ENCODE peak calls at places on chromosomes 5 and 9, in five cellular contexts. W, P, M, I and C are unnamed samples.

GRCh38 chr5:150113047-150113744 is 26.8 kb upstream of the CSF1R start:
- DNase-seq in P (peak; percentile 72), M (no peak), W (no peak), I (no peak), C (no peak)

GRCh38 chr9:120983259-120983837 is 56.8 kb upstream of the TRAF1 start:
- DNase-seq in M (no peak), P (no peak), I (no peak), W (no peak), C (no peak)

GRCh38 chr9:100498592-100498991 is 25.6 kb downstream of the TMEFF1 start:
- DNase-seq in W (no peak), I (no peak), M (no peak), P (no peak), C (no peak)

GRCh38 chr9:93319301-93319991 is 132.0 kb upstream of the FAM120A start:
- DNase-seq in W (no peak), I (no peak), P (no peak), M (no peak), C (no peak)

GRCh38 chr9:86036555-86036954 is 62.8 kb downstream of the GOLM1 start:
- DNase-seq in I (no peak), M (no peak), P (no peak), W (no peak), C (no peak)

GRCh38 chr5:128284236-128284635 is 200.7 kb downstream of the SLC12A2 start:
- DNase-seq in M (no peak), W (no peak), P (no peak), I (no peak), C (no peak)

GRCh38 chr9:121537283-121537682 is 37.6 kb upstream of the GGTA1 start:
- DNase-seq in P (peak; percentile 35), I (no peak), M (no peak), W (no peak), C (no peak)

GRCh38 chr5:30279237-30279636 is 914.2 kb upstream of the CDH6 start:
- DNase-seq in I (peak; percentile 6), M (no peak), P (peak; percentile 37), W (no peak), C (peak; percentile 8)

GRCh38 chr5:73387630-73388370 is 60.8 kb downstream of the FOXD1 start:
- DNase-seq in I (no peak), P (no peak), W (no peak), M (no peak), C (no peak)

GRCh38 chr9:114516913-114517312 is 11.6 kb upstream of the WHRN start:
- DNase-seq in P (no peak), W (no peak), M (no peak), I (peak; percentile 61), C (peak; percentile 37)

GRCh38 chr5:10756539-10756938 is 4.5 kb downstream of the DAP start:
- DNase-seq in W (no peak), M (no peak), I (no peak), P (no peak), C (no peak)

GRCh38 chr9:127463891-127464290 is 12.6 kb downstream of the LRSAM1 start:
- DNase-seq in P (no peak), I (no peak), W (peak; percentile 43), M (no peak), C (no peak)

GRCh38 chr5:139278540-139279274 is 14.8 kb upstream of the MATR3 start:
- DNase-seq in I (no peak), M (no peak), W (no peak), P (no peak), C (no peak)

GRCh38 chr9:116202219-116202912 is 48.8 kb downstream of the PAPPA start:
- DNase-seq in P (no peak), M (no peak), W (no peak), I (no peak), C (no peak)

GRCh38 chr5:34977934-34978616 is 48.7 kb downstream of the DNAJC21 start:
- DNase-seq in I (no peak), W (no peak), P (no peak), M (no peak), C (no peak)

GRCh38 chr5:91357012-91357634 is 26.0 kb downstream of the ARRDC3 start:
- DNase-seq in M (no peak), W (no peak), I (no peak), P (peak; percentile 60), C (no peak)